ENCODE peak calls at places on chromosomes 3 and 15, in eight cellular contexts. A is HT-29; Y is RCC 7860; P is neural crest cell; T is activated CD8-positive, alpha-beta memory T cell treated with anti-CD3 and anti-CD28 coated beads for 48 hours; W is cardiac muscle cell; F is HTR-8/SVneo; U is NT2/D1. K is an unnamed sample.

GRCh38 chr15:65395567-65396185 is 17.9 kb upstream of the IGDCC3 start:
- DNase-seq in A (no peak), Y (no peak), P (no peak), T (no peak), W (no peak), F (no peak), U (no peak), K (no peak)

GRCh38 chr3:194779729-194780224 is 94.1 kb downstream of the FAM43A start:
- DNase-seq in A (no peak), Y (no peak), P (no peak), T (no peak), W (no peak), F (no peak), U (no peak), K (no peak)

GRCh38 chr3:156601497-156601896 is 46.6 kb upstream of the SSR3 start:
- DNase-seq in A (no peak), Y (no peak), P (no peak), T (no peak), W (no peak), F (no peak), U (no peak), K (no peak)

GRCh38 chr15:62050118-62050517 is 10.1 kb downstream of the VPS13C start:
- DNase-seq in A (no peak), Y (no peak), P (no peak), T (no peak), W (no peak), F (no peak), U (no peak), K (no peak)

GRCh38 chr3:190345027-190345821 is 23.0 kb upstream of the CLDN1 start:
- DNase-seq in A (peak), Y (peak), P (no peak), T (no peak), W (peak), F (peak), U (no peak), K (no peak)

GRCh38 chr3:30583973-30584372 is 22.4 kb upstream of the TGFBR2 start:
- DNase-seq in A (peak), Y (no peak), P (no peak), T (no peak), W (no peak), F (no peak), U (no peak), K (no peak)

GRCh38 chr3:27360113-27361078 is 8.8 kb downstream of the NEK10 start:
- DNase-seq in A (peak), Y (no peak), P (no peak), T (no peak), W (no peak), F (no peak), U (no peak), K (no peak)

GRCh38 chr15:25368855-25369254 is 70.0 kb downstream of the UBE3A start:
- DNase-seq in A (no peak), Y (no peak), P (no peak), T (no peak), W (no peak), F (no peak), U (no peak), K (no peak)

GRCh38 chr3:159039286-159039685 is 237.4 kb downstream of the MFSD1 start:
- DNase-seq in A (no peak), Y (no peak), P (no peak), T (no peak), W (no peak), F (no peak), U (no peak), K (no peak)

GRCh38 chr15:86336051-86336788 is 256.5 kb downstream of the AGBL1 start:
- DNase-seq in A (no peak), Y (no peak), P (no peak), T (no peak), W (no peak), F (no peak), U (no peak), K (no peak)

GRCh38 chr15:62883938-62884479 is 158.5 kb upstream of the TPM1 start:
- DNase-seq in A (no peak), Y (no peak), P (no peak), T (no peak), W (no peak), F (no peak), U (no peak), K (no peak)

GRCh38 chr3:137761099-137761562 is 3.0 kb upstream of the SOX14 start:
- DNase-seq in A (no peak), Y (no peak), P (no peak), T (no peak), W (no peak), F (no peak), U (no peak), K (no peak)

GRCh38 chr15:62021991-62022600 is 38.2 kb downstream of the VPS13C start:
- DNase-seq in A (peak), Y (no peak), P (no peak), T (no peak), W (no peak), F (no peak), U (peak), K (no peak)

GRCh38 chr15:65344909-65345275 is 32.9 kb downstream of the IGDCC3 start:
- DNase-seq in A (no peak), Y (no peak), P (no peak), T (no peak), W (no peak), F (no peak), U (no peak), K (no peak)

GRCh38 chr3:140794507-140794906 is 116.6 kb downstream of the TRIM42 start:
- DNase-seq in A (no peak), Y (no peak), P (no peak), T (no peak), W (no peak), F (no peak), U (no peak), K (no peak)

GRCh38 chr3:122488262-122488973 is 26.3 kb downstream of the KPNA1 start:
- DNase-seq in A (no peak), Y (no peak), P (no peak), T (no peak), W (no peak), F (no peak), U (no peak), K (no peak)

GRCh38 chr3:29324180-29324651 is 43.3 kb downstream of the RBMS3 start:
- DNase-seq in A (no peak), Y (peak), P (no peak), T (no peak), W (no peak), F (no peak), U (no peak), K (no peak)

GRCh38 chr15:95326689-95327525 is 1003.6 kb upstream of the NR2F2 start:
- DNase-seq in A (no peak), Y (no peak), P (peak), T (no peak), W (peak), F (no peak), U (no peak), K (no peak)

GRCh38 chr3:124168271-124168670 is 176.3 kb upstream of the ROPN1 start:
- DNase-seq in A (no peak), Y (no peak), P (no peak), T (no peak), W (no peak), F (no peak), U (no peak), K (no peak)

K was measured in anterior cingulate cortex.